ENCODE peak calls at places on chromosomes 13 and 19, in seven cellular contexts. F is A172; W is stimulated activated CD4-positive, alpha-beta T cell treated with anti-CD3 and anti-CD28 coated beads, Interleukin-2, amount 100 ng/mL, for 24 hours; E is retina; Q is T-helper 9 cell; B is activated naive CD4-positive, alpha-beta T cell; N is NCI-H1105. Z is an unnamed sample.

GRCh38 chr19:32022946-32023832 is 322.2 kb upstream of the ZNF507 start:
- DNase-seq in F (no peak), W (no peak), E (peak; percentile 77), Q (no peak), B (no peak), N (no peak), Z (no peak)

GRCh38 chr13:72643339-72643989 is 84.0 kb downstream of the MZT1 start:
- DNase-seq in F (peak; percentile 21), W (peak; percentile 75), E (no peak), Q (peak; percentile 37), B (peak; percentile 1), N (no peak), Z (no peak)

GRCh38 chr13:45446181-45446580 is 18.6 kb upstream of the COG3 start:
- DNase-seq in F (peak; percentile 86), W (no peak), E (no peak), Q (no peak), B (no peak), N (no peak), Z (no peak)

GRCh38 chr13:65725001-65725400 is 1505.1 kb downstream of the PCDH9 start:
- DNase-seq in F (no peak), W (no peak), E (no peak), Q (no peak), B (no peak), N (no peak), Z (no peak)

GRCh38 chr19:18895828-18896341 is at the start of gene CERS1:
- DNase-seq in F (no peak), W (no peak), E (no peak), Q (no peak), B (no peak), N (peak; percentile 31), Z (peak; percentile 30)

GRCh38 chr13:78228940-78229339 is 310.3 kb upstream of the EDNRB start:
- DNase-seq in F (no peak), W (no peak), E (no peak), Q (no peak), B (no peak), N (no peak), Z (no peak)

GRCh38 chr13:95437561-95437960 is 115.0 kb upstream of the CLDN10 start:
- DNase-seq in F (peak; percentile 11), W (no peak), E (no peak), Q (no peak), B (no peak), N (no peak), Z (no peak)

GRCh38 chr19:32708457-32708856 is 11.1 kb upstream of the TDRD12 start:
- DNase-seq in F (peak; percentile 30), W (peak; percentile 31), E (no peak), Q (no peak), B (no peak), N (no peak), Z (no peak)

GRCh38 chr13:79468402-79468801 is 12.6 kb upstream of the NDFIP2 start:
- DNase-seq in F (no peak), W (no peak), E (no peak), Q (no peak), B (no peak), N (no peak), Z (no peak)

GRCh38 chr19:29487432-29487831 is 38.4 kb upstream of the VSTM2B start:
- DNase-seq in F (no peak), W (no peak), E (no peak), Q (no peak), B (no peak), N (no peak), Z (no peak)

GRCh38 chr19:58558066-58558622 is at the start of gene UBE2M:
- DNase-seq in F (peak; percentile 36), W (peak; percentile 63), E (no peak), Q (peak; percentile 51), B (no peak), N (no peak), Z (no peak)

GRCh38 chr19:53652476-53652875 is 20.7 kb downstream of the DPRX start:
- DNase-seq in F (no peak), W (no peak), E (no peak), Q (no peak), B (no peak), N (no peak), Z (no peak)